ENCODE peak calls at places on chromosomes 2 and 18, in seven cellular contexts. One of them, this sample, is unnamed.

GRCh38 chr2:42045956-42046748 is 1.7 kb upstream of the PKDCC start:
- DNase-seq in NK-92 treated with Interleukin-12 subunit alpha and Interleukin-12 subunit beta, amount 100 ng/mL, for 24 hours: no peak
- DNase-seq in Calu3: no peak
- DNase-seq in GM23248: no peak
- DNase-seq in naive B cell: no peak
- DNase-seq in NCI-H1930: peak
- DNase-seq in stimulated activated CD8-positive, alpha-beta memory T cell treated with anti-CD3 and anti-CD28 coated beads, Interleukin-12 subunit alpha, Interleukin-12 subunit beta, amount 100 ng/mL, for 1 hour: no peak
- DNase-seq in this sample: peak

GRCh38 chr2:229974271-229974670 is 52.0 kb downstream of the FBXO36 start:
- DNase-seq in NK-92 treated with Interleukin-12 subunit alpha and Interleukin-12 subunit beta, amount 100 ng/mL, for 24 hours: no peak
- DNase-seq in Calu3: no peak
- DNase-seq in GM23248: peak
- DNase-seq in naive B cell: no peak
- DNase-seq in NCI-H1930: no peak
- DNase-seq in stimulated activated CD8-positive, alpha-beta memory T cell treated with anti-CD3 and anti-CD28 coated beads, Interleukin-12 subunit alpha, Interleukin-12 subunit beta, amount 100 ng/mL, for 1 hour: no peak
- DNase-seq in this sample: no peak

GRCh38 chr18:23926590-23926989 is 88.0 kb upstream of the TTC39C start:
- DNase-seq in NK-92 treated with Interleukin-12 subunit alpha and Interleukin-12 subunit beta, amount 100 ng/mL, for 24 hours: no peak
- DNase-seq in Calu3: no peak
- DNase-seq in GM23248: no peak
- DNase-seq in naive B cell: no peak
- DNase-seq in NCI-H1930: peak
- DNase-seq in stimulated activated CD8-positive, alpha-beta memory T cell treated with anti-CD3 and anti-CD28 coated beads, Interleukin-12 subunit alpha, Interleukin-12 subunit beta, amount 100 ng/mL, for 1 hour: no peak
- DNase-seq in this sample: peak

GRCh38 chr18:58202406-58202730 is 158.3 kb downstream of the NEDD4L start:
- DNase-seq in NK-92 treated with Interleukin-12 subunit alpha and Interleukin-12 subunit beta, amount 100 ng/mL, for 24 hours: no peak
- DNase-seq in Calu3: no peak
- DNase-seq in GM23248: peak
- DNase-seq in naive B cell: no peak
- DNase-seq in NCI-H1930: peak
- DNase-seq in stimulated activated CD8-positive, alpha-beta memory T cell treated with anti-CD3 and anti-CD28 coated beads, Interleukin-12 subunit alpha, Interleukin-12 subunit beta, amount 100 ng/mL, for 1 hour: no peak
- DNase-seq in this sample: peak

GRCh38 chr2:74514368-74515270 is at the start of gene TLX2:
- DNase-seq in NK-92 treated with Interleukin-12 subunit alpha and Interleukin-12 subunit beta, amount 100 ng/mL, for 24 hours: no peak
- DNase-seq in Calu3: no peak
- DNase-seq in GM23248: peak
- DNase-seq in naive B cell: peak
- DNase-seq in NCI-H1930: peak
- DNase-seq in stimulated activated CD8-positive, alpha-beta memory T cell treated with anti-CD3 and anti-CD28 coated beads, Interleukin-12 subunit alpha, Interleukin-12 subunit beta, amount 100 ng/mL, for 1 hour: no peak
- DNase-seq in this sample: no peak

GRCh38 chr2:85851253-85851955 is 37.4 kb downstream of the ST3GAL5 start:
- DNase-seq in NK-92 treated with Interleukin-12 subunit alpha and Interleukin-12 subunit beta, amount 100 ng/mL, for 24 hours: no peak
- DNase-seq in Calu3: no peak
- DNase-seq in GM23248: peak
- DNase-seq in naive B cell: no peak
- DNase-seq in NCI-H1930: no peak
- DNase-seq in stimulated activated CD8-positive, alpha-beta memory T cell treated with anti-CD3 and anti-CD28 coated beads, Interleukin-12 subunit alpha, Interleukin-12 subunit beta, amount 100 ng/mL, for 1 hour: no peak
- DNase-seq in this sample: no peak

GRCh38 chr2:217952409-217952808 is 50.4 kb downstream of the TNS1 start:
- DNase-seq in NK-92 treated with Interleukin-12 subunit alpha and Interleukin-12 subunit beta, amount 100 ng/mL, for 24 hours: no peak
- DNase-seq in Calu3: no peak
- DNase-seq in GM23248: no peak
- DNase-seq in naive B cell: no peak
- DNase-seq in NCI-H1930: no peak
- DNase-seq in stimulated activated CD8-positive, alpha-beta memory T cell treated with anti-CD3 and anti-CD28 coated beads, Interleukin-12 subunit alpha, Interleukin-12 subunit beta, amount 100 ng/mL, for 1 hour: no peak
- DNase-seq in this sample: no peak

GRCh38 chr2:37326285-37326684 is 1.7 kb upstream of the PRKD3 start:
- DNase-seq in NK-92 treated with Interleukin-12 subunit alpha and Interleukin-12 subunit beta, amount 100 ng/mL, for 24 hours: no peak
- DNase-seq in Calu3: no peak
- DNase-seq in GM23248: peak
- DNase-seq in naive B cell: no peak
- DNase-seq in NCI-H1930: no peak
- DNase-seq in stimulated activated CD8-positive, alpha-beta memory T cell treated with anti-CD3 and anti-CD28 coated beads, Interleukin-12 subunit alpha, Interleukin-12 subunit beta, amount 100 ng/mL, for 1 hour: no peak
- DNase-seq in this sample: no peak

GRCh38 chr18:79620586-79621165 is 58.9 kb upstream of the CTDP1 start:
- DNase-seq in NK-92 treated with Interleukin-12 subunit alpha and Interleukin-12 subunit beta, amount 100 ng/mL, for 24 hours: no peak
- DNase-seq in Calu3: no peak
- DNase-seq in GM23248: no peak
- DNase-seq in naive B cell: no peak
- DNase-seq in NCI-H1930: no peak
- DNase-seq in stimulated activated CD8-positive, alpha-beta memory T cell treated with anti-CD3 and anti-CD28 coated beads, Interleukin-12 subunit alpha, Interleukin-12 subunit beta, amount 100 ng/mL, for 1 hour: no peak
- DNase-seq in this sample: no peak

GRCh38 chr2:222424281-222424728 is at the start of gene SGPP2:
- DNase-seq in NK-92 treated with Interleukin-12 subunit alpha and Interleukin-12 subunit beta, amount 100 ng/mL, for 24 hours: no peak
- DNase-seq in Calu3: peak
- DNase-seq in GM23248: no peak
- DNase-seq in naive B cell: no peak
- DNase-seq in NCI-H1930: peak
- DNase-seq in stimulated activated CD8-positive, alpha-beta memory T cell treated with anti-CD3 and anti-CD28 coated beads, Interleukin-12 subunit alpha, Interleukin-12 subunit beta, amount 100 ng/mL, for 1 hour: no peak
- DNase-seq in this sample: no peak

GRCh38 chr2:71675296-71675695 is 221.9 kb downstream of the DYSF start:
- DNase-seq in NK-92 treated with Interleukin-12 subunit alpha and Interleukin-12 subunit beta, amount 100 ng/mL, for 24 hours: no peak
- DNase-seq in Calu3: peak
- DNase-seq in GM23248: no peak
- DNase-seq in naive B cell: no peak
- DNase-seq in NCI-H1930: no peak
- DNase-seq in stimulated activated CD8-positive, alpha-beta memory T cell treated with anti-CD3 and anti-CD28 coated beads, Interleukin-12 subunit alpha, Interleukin-12 subunit beta, amount 100 ng/mL, for 1 hour: no peak
- DNase-seq in this sample: no peak

GRCh38 chr2:113370478-113371091 is 66.9 kb upstream of the ZNG1B start:
- DNase-seq in NK-92 treated with Interleukin-12 subunit alpha and Interleukin-12 subunit beta, amount 100 ng/mL, for 24 hours: no peak
- DNase-seq in Calu3: peak
- DNase-seq in GM23248: peak
- DNase-seq in naive B cell: peak
- DNase-seq in NCI-H1930: no peak
- DNase-seq in stimulated activated CD8-positive, alpha-beta memory T cell treated with anti-CD3 and anti-CD28 coated beads, Interleukin-12 subunit alpha, Interleukin-12 subunit beta, amount 100 ng/mL, for 1 hour: peak
- DNase-seq in this sample: no peak

GRCh38 chr2:240996161-240996833 is 2.1 kb upstream of the SNED1 start:
- DNase-seq in NK-92 treated with Interleukin-12 subunit alpha and Interleukin-12 subunit beta, amount 100 ng/mL, for 24 hours: no peak
- DNase-seq in Calu3: no peak
- DNase-seq in GM23248: no peak
- DNase-seq in naive B cell: no peak
- DNase-seq in NCI-H1930: no peak
- DNase-seq in stimulated activated CD8-positive, alpha-beta memory T cell treated with anti-CD3 and anti-CD28 coated beads, Interleukin-12 subunit alpha, Interleukin-12 subunit beta, amount 100 ng/mL, for 1 hour: no peak
- DNase-seq in this sample: no peak

GRCh38 chr18:23943903-23944624 is 70.5 kb upstream of the TTC39C start:
- DNase-seq in NK-92 treated with Interleukin-12 subunit alpha and Interleukin-12 subunit beta, amount 100 ng/mL, for 24 hours: no peak
- DNase-seq in Calu3: no peak
- DNase-seq in GM23248: peak
- DNase-seq in naive B cell: no peak
- DNase-seq in NCI-H1930: no peak
- DNase-seq in stimulated activated CD8-positive, alpha-beta memory T cell treated with anti-CD3 and anti-CD28 coated beads, Interleukin-12 subunit alpha, Interleukin-12 subunit beta, amount 100 ng/mL, for 1 hour: no peak
- DNase-seq in this sample: no peak

GRCh38 chr2:160510617-160511016 is 17.0 kb upstream of the RBMS1 start:
- DNase-seq in NK-92 treated with Interleukin-12 subunit alpha and Interleukin-12 subunit beta, amount 100 ng/mL, for 24 hours: no peak
- DNase-seq in Calu3: no peak
- DNase-seq in GM23248: peak
- DNase-seq in naive B cell: no peak
- DNase-seq in NCI-H1930: no peak
- DNase-seq in stimulated activated CD8-positive, alpha-beta memory T cell treated with anti-CD3 and anti-CD28 coated beads, Interleukin-12 subunit alpha, Interleukin-12 subunit beta, amount 100 ng/mL, for 1 hour: no peak
- DNase-seq in this sample: no peak

GRCh38 chr2:187500585-187501359 is 52.7 kb upstream of the CALCRL start:
- DNase-seq in NK-92 treated with Interleukin-12 subunit alpha and Interleukin-12 subunit beta, amount 100 ng/mL, for 24 hours: no peak
- DNase-seq in Calu3: peak
- DNase-seq in GM23248: peak
- DNase-seq in naive B cell: no peak
- DNase-seq in NCI-H1930: peak
- DNase-seq in stimulated activated CD8-positive, alpha-beta memory T cell treated with anti-CD3 and anti-CD28 coated beads, Interleukin-12 subunit alpha, Interleukin-12 subunit beta, amount 100 ng/mL, for 1 hour: no peak
- DNase-seq in this sample: no peak

GRCh38 chr18:80246656-80247402 is 485 bp downstream of the PARD6G start:
- DNase-seq in NK-92 treated with Interleukin-12 subunit alpha and Interleukin-12 subunit beta, amount 100 ng/mL, for 24 hours: no peak
- DNase-seq in Calu3: no peak
- DNase-seq in GM23248: peak
- DNase-seq in naive B cell: no peak
- DNase-seq in NCI-H1930: peak
- DNase-seq in stimulated activated CD8-positive, alpha-beta memory T cell treated with anti-CD3 and anti-CD28 coated beads, Interleukin-12 subunit alpha, Interleukin-12 subunit beta, amount 100 ng/mL, for 1 hour: no peak
- DNase-seq in this sample: no peak

GRCh38 chr18:75173125-75173432 is 35.9 kb downstream of the PTGR3 start:
- DNase-seq in NK-92 treated with Interleukin-12 subunit alpha and Interleukin-12 subunit beta, amount 100 ng/mL, for 24 hours: no peak
- DNase-seq in Calu3: no peak
- DNase-seq in GM23248: no peak
- DNase-seq in naive B cell: peak
- DNase-seq in NCI-H1930: no peak
- DNase-seq in stimulated activated CD8-positive, alpha-beta memory T cell treated with anti-CD3 and anti-CD28 coated beads, Interleukin-12 subunit alpha, Interleukin-12 subunit beta, amount 100 ng/mL, for 1 hour: no peak
- DNase-seq in this sample: no peak

GRCh38 chr2:19785867-19786266 is 115.9 kb downstream of the TTC32 start:
- DNase-seq in NK-92 treated with Interleukin-12 subunit alpha and Interleukin-12 subunit beta, amount 100 ng/mL, for 24 hours: no peak
- DNase-seq in Calu3: no peak
- DNase-seq in GM23248: peak
- DNase-seq in naive B cell: no peak
- DNase-seq in NCI-H1930: no peak
- DNase-seq in stimulated activated CD8-positive, alpha-beta memory T cell treated with anti-CD3 and anti-CD28 coated beads, Interleukin-12 subunit alpha, Interleukin-12 subunit beta, amount 100 ng/mL, for 1 hour: no peak
- DNase-seq in this sample: no peak

GRCh38 chr2:238963164-238963969 is 115.5 kb downstream of the TWIST2 start:
- DNase-seq in NK-92 treated with Interleukin-12 subunit alpha and Interleukin-12 subunit beta, amount 100 ng/mL, for 24 hours: no peak
- DNase-seq in Calu3: no peak
- DNase-seq in GM23248: no peak
- DNase-seq in naive B cell: no peak
- DNase-seq in NCI-H1930: no peak
- DNase-seq in stimulated activated CD8-positive, alpha-beta memory T cell treated with anti-CD3 and anti-CD28 coated beads, Interleukin-12 subunit alpha, Interleukin-12 subunit beta, amount 100 ng/mL, for 1 hour: no peak
- DNase-seq in this sample: no peak

GRCh38 chr18:79672490-79673276 is 6.9 kb upstream of the CTDP1 start:
- DNase-seq in NK-92 treated with Interleukin-12 subunit alpha and Interleukin-12 subunit beta, amount 100 ng/mL, for 24 hours: no peak
- DNase-seq in Calu3: no peak
- DNase-seq in GM23248: no peak
- DNase-seq in naive B cell: no peak
- DNase-seq in NCI-H1930: no peak
- DNase-seq in stimulated activated CD8-positive, alpha-beta memory T cell treated with anti-CD3 and anti-CD28 coated beads, Interleukin-12 subunit alpha, Interleukin-12 subunit beta, amount 100 ng/mL, for 1 hour: no peak
- DNase-seq in this sample: no peak

GRCh38 chr2:163640542-163641195 is 95.1 kb downstream of the FIGN start:
- DNase-seq in NK-92 treated with Interleukin-12 subunit alpha and Interleukin-12 subunit beta, amount 100 ng/mL, for 24 hours: no peak
- DNase-seq in Calu3: no peak
- DNase-seq in GM23248: no peak
- DNase-seq in naive B cell: no peak
- DNase-seq in NCI-H1930: no peak
- DNase-seq in stimulated activated CD8-positive, alpha-beta memory T cell treated with anti-CD3 and anti-CD28 coated beads, Interleukin-12 subunit alpha, Interleukin-12 subunit beta, amount 100 ng/mL, for 1 hour: no peak
- DNase-seq in this sample: no peak

GRCh38 chr2:63926800-63927199 is 85.1 kb downstream of the UGP2 start:
- DNase-seq in NK-92 treated with Interleukin-12 subunit alpha and Interleukin-12 subunit beta, amount 100 ng/mL, for 24 hours: no peak
- DNase-seq in Calu3: no peak
- DNase-seq in GM23248: no peak
- DNase-seq in naive B cell: no peak
- DNase-seq in NCI-H1930: no peak
- DNase-seq in stimulated activated CD8-positive, alpha-beta memory T cell treated with anti-CD3 and anti-CD28 coated beads, Interleukin-12 subunit alpha, Interleukin-12 subunit beta, amount 100 ng/mL, for 1 hour: no peak
- DNase-seq in this sample: peak

GRCh38 chr2:109275120-109276040 is 146.4 kb downstream of the SH3RF3 start:
- DNase-seq in NK-92 treated with Interleukin-12 subunit alpha and Interleukin-12 subunit beta, amount 100 ng/mL, for 24 hours: no peak
- DNase-seq in Calu3: no peak
- DNase-seq in GM23248: no peak
- DNase-seq in naive B cell: no peak
- DNase-seq in NCI-H1930: no peak
- DNase-seq in stimulated activated CD8-positive, alpha-beta memory T cell treated with anti-CD3 and anti-CD28 coated beads, Interleukin-12 subunit alpha, Interleukin-12 subunit beta, amount 100 ng/mL, for 1 hour: no peak
- DNase-seq in this sample: peak

GRCh38 chr18:70228546-70228945 is 23.1 kb upstream of the RTTN start:
- DNase-seq in NK-92 treated with Interleukin-12 subunit alpha and Interleukin-12 subunit beta, amount 100 ng/mL, for 24 hours: no peak
- DNase-seq in Calu3: no peak
- DNase-seq in GM23248: peak
- DNase-seq in naive B cell: no peak
- DNase-seq in NCI-H1930: no peak
- DNase-seq in stimulated activated CD8-positive, alpha-beta memory T cell treated with anti-CD3 and anti-CD28 coated beads, Interleukin-12 subunit alpha, Interleukin-12 subunit beta, amount 100 ng/mL, for 1 hour: no peak
- DNase-seq in this sample: no peak

GRCh38 chr2:241910604-241911520 is 41.3 kb downstream of the RTP5 start:
- DNase-seq in NK-92 treated with Interleukin-12 subunit alpha and Interleukin-12 subunit beta, amount 100 ng/mL, for 24 hours: no peak
- DNase-seq in Calu3: no peak
- DNase-seq in GM23248: no peak
- DNase-seq in naive B cell: no peak
- DNase-seq in NCI-H1930: no peak
- DNase-seq in stimulated activated CD8-positive, alpha-beta memory T cell treated with anti-CD3 and anti-CD28 coated beads, Interleukin-12 subunit alpha, Interleukin-12 subunit beta, amount 100 ng/mL, for 1 hour: no peak
- DNase-seq in this sample: no peak

GRCh38 chr2:40820319-40820718 is 368.4 kb upstream of the SLC8A1 start:
- DNase-seq in NK-92 treated with Interleukin-12 subunit alpha and Interleukin-12 subunit beta, amount 100 ng/mL, for 24 hours: no peak
- DNase-seq in Calu3: no peak
- DNase-seq in GM23248: peak
- DNase-seq in naive B cell: no peak
- DNase-seq in NCI-H1930: no peak
- DNase-seq in stimulated activated CD8-positive, alpha-beta memory T cell treated with anti-CD3 and anti-CD28 coated beads, Interleukin-12 subunit alpha, Interleukin-12 subunit beta, amount 100 ng/mL, for 1 hour: no peak
- DNase-seq in this sample: no peak